ENCODE peak calls at places on chromosome 7, in four cellular contexts. One of them, this sample, is unnamed.

GRCh38 chr7:157268540-157268939 is 68.3 kb upstream of the DNAJB6 start:
- DNase-seq in stomach: no peak
- DNase-seq in AG20443: no peak
- DNase-seq in stimulated activated CD4-positive, alpha-beta T cell treated with anti-CD3 and anti-CD28 coated beads, TNF-alpha, amount 100 ng/mL, for 1 hour: no peak
- DNase-seq in this sample: no peak

GRCh38 chr7:145104400-145104799 is 268.5 kb upstream of the TPK1 start:
- DNase-seq in stomach: no peak
- DNase-seq in AG20443: no peak
- DNase-seq in stimulated activated CD4-positive, alpha-beta T cell treated with anti-CD3 and anti-CD28 coated beads, TNF-alpha, amount 100 ng/mL, for 1 hour: no peak
- DNase-seq in this sample: no peak

GRCh38 chr7:107463139-107464078 is 6.4 kb upstream of the GPR22 start:
- DNase-seq in stomach: peak; percentile 58
- DNase-seq in AG20443: peak; percentile 76
- DNase-seq in stimulated activated CD4-positive, alpha-beta T cell treated with anti-CD3 and anti-CD28 coated beads, TNF-alpha, amount 100 ng/mL, for 1 hour: peak; percentile 6
- DNase-seq in this sample: peak; percentile 76

GRCh38 chr7:123114288-123114687 is 85.5 kb downstream of the SLC13A1 start:
- DNase-seq in stomach: no peak
- DNase-seq in AG20443: no peak
- DNase-seq in stimulated activated CD4-positive, alpha-beta T cell treated with anti-CD3 and anti-CD28 coated beads, TNF-alpha, amount 100 ng/mL, for 1 hour: no peak
- DNase-seq in this sample: no peak

GRCh38 chr7:143443153-143443552 is at the start of gene TAS2R60:
- DNase-seq in stomach: no peak
- DNase-seq in AG20443: no peak
- DNase-seq in stimulated activated CD4-positive, alpha-beta T cell treated with anti-CD3 and anti-CD28 coated beads, TNF-alpha, amount 100 ng/mL, for 1 hour: no peak
- DNase-seq in this sample: no peak

GRCh38 chr7:48426331-48426965 is 255.2 kb downstream of the ABCA13 start:
- DNase-seq in stomach: no peak
- DNase-seq in AG20443: no peak
- DNase-seq in stimulated activated CD4-positive, alpha-beta T cell treated with anti-CD3 and anti-CD28 coated beads, TNF-alpha, amount 100 ng/mL, for 1 hour: no peak
- DNase-seq in this sample: no peak

GRCh38 chr7:113370910-113371309 is 252.6 kb upstream of the SMIM30 start:
- DNase-seq in stomach: no peak
- DNase-seq in AG20443: no peak
- DNase-seq in stimulated activated CD4-positive, alpha-beta T cell treated with anti-CD3 and anti-CD28 coated beads, TNF-alpha, amount 100 ng/mL, for 1 hour: no peak
- DNase-seq in this sample: no peak

GRCh38 chr7:44639701-44640321 is 33.4 kb downstream of the OGDH start:
- DNase-seq in stomach: no peak
- DNase-seq in AG20443: peak; percentile 64
- DNase-seq in stimulated activated CD4-positive, alpha-beta T cell treated with anti-CD3 and anti-CD28 coated beads, TNF-alpha, amount 100 ng/mL, for 1 hour: no peak
- DNase-seq in this sample: peak; percentile 78